ENCODE peak calls at places on chromosomes 7 and 10, in four cellular contexts. One of them, this sample, is unnamed.
A peak's percentile ranks its signal among the peaks of the same experiment; 100 is the strongest.

GRCh38 chr7:1192171-1192676 is 32.2 kb upstream of the ZFAND2A start:
- DNase-seq in WTC11: no peak
- DNase-seq in HepG2: no peak
- DNase-seq in K562: no peak
- DNase-seq in this sample: no peak

GRCh38 chr10:110682348-110682747 is 38.2 kb downstream of the RBM20 start:
- DNase-seq in K562: no peak
- DNase-seq in HepG2: no peak
- DNase-seq in WTC11: no peak
- DNase-seq in this sample: no peak

GRCh38 chr10:132916421-132916841 is 25.9 kb downstream of the CFAP46 start:
- DNase-seq in WTC11: no peak
- DNase-seq in HepG2: no peak
- DNase-seq in K562: no peak
- DNase-seq in this sample: no peak

GRCh38 chr7:51456471-51457060 is 140.0 kb upstream of the COBL start:
- DNase-seq in HepG2: no peak
- DNase-seq in K562: no peak
- DNase-seq in WTC11: no peak
- DNase-seq in this sample: no peak

GRCh38 chr10:78875932-78876331 is 192.8 kb upstream of the ZMIZ1 start:
- DNase-seq in WTC11: no peak
- DNase-seq in K562: no peak
- DNase-seq in HepG2: no peak
- DNase-seq in this sample: no peak

GRCh38 chr7:67484244-67484751 is 487.7 kb downstream of the TYW1 start:
- DNase-seq in K562: peak; percentile 80
- DNase-seq in HepG2: peak; percentile 63
- DNase-seq in WTC11: peak; percentile 80
- DNase-seq in this sample: peak; percentile 69

GRCh38 chr10:85613391-85613790 is 753.2 kb downstream of the GRID1 start:
- DNase-seq in WTC11: no peak
- DNase-seq in K562: no peak
- DNase-seq in HepG2: no peak
- DNase-seq in this sample: no peak

GRCh38 chr10:127755758-127756157 is 18.8 kb downstream of the FOXI2 start:
- DNase-seq in WTC11: no peak
- DNase-seq in K562: no peak
- DNase-seq in HepG2: no peak
- DNase-seq in this sample: no peak

GRCh38 chr7:1454471-1455065 is 4.7 kb downstream of the MICALL2 start:
- DNase-seq in HepG2: no peak
- DNase-seq in WTC11: no peak
- DNase-seq in K562: no peak
- DNase-seq in this sample: no peak

GRCh38 chr10:101063162-101063525 is 1.4 kb downstream of the KAZALD1 start:
- DNase-seq in K562: peak; percentile 44
- DNase-seq in WTC11: no peak
- DNase-seq in HepG2: no peak
- DNase-seq in this sample: no peak

GRCh38 chr7:14837216-14837615 is 65.3 kb downstream of the DGKB start:
- DNase-seq in WTC11: no peak
- DNase-seq in HepG2: no peak
- DNase-seq in K562: no peak
- DNase-seq in this sample: no peak

GRCh38 chr7:125316451-125316850 is 386.8 kb upstream of the POT1 start:
- DNase-seq in HepG2: peak; percentile 8
- DNase-seq in K562: peak; percentile 37
- DNase-seq in WTC11: peak; percentile 63
- DNase-seq in this sample: peak; percentile 9

GRCh38 chr7:5766321-5766761 is 15.1 kb downstream of the RNF216 start:
- DNase-seq in HepG2: no peak
- DNase-seq in K562: no peak
- DNase-seq in WTC11: no peak
- DNase-seq in this sample: no peak

GRCh38 chr10:69994262-69994661 is 58.4 kb upstream of the MACROH2A2 start:
- DNase-seq in WTC11: no peak
- DNase-seq in HepG2: peak; percentile 44
- DNase-seq in K562: peak; percentile 67
- DNase-seq in this sample: peak; percentile 85

GRCh38 chr10:35127289-35127891 is 744 bp downstream of the CREM start:
- DNase-seq in WTC11: peak; percentile 47
- DNase-seq in HepG2: peak; percentile 7
- DNase-seq in K562: peak; percentile 67
- DNase-seq in this sample: peak; percentile 8

GRCh38 chr10:74067373-74068370 is 69.8 kb downstream of the VCL start:
- DNase-seq in WTC11: no peak
- DNase-seq in HepG2: no peak
- DNase-seq in K562: peak; percentile 65
- DNase-seq in this sample: no peak

GRCh38 chr7:55325371-55325792 is 39.8 kb upstream of the LANCL2 start:
- DNase-seq in WTC11: no peak
- DNase-seq in K562: no peak
- DNase-seq in HepG2: no peak
- DNase-seq in this sample: no peak

GRCh38 chr7:25968205-25968993 is 183.6 kb upstream of the NFE2L3 start:
- DNase-seq in K562: no peak
- DNase-seq in HepG2: no peak
- DNase-seq in WTC11: no peak
- DNase-seq in this sample: no peak

GRCh38 chr10:4810093-4810492 is 15.9 kb upstream of the AKR1E2 start:
- DNase-seq in K562: no peak
- DNase-seq in WTC11: no peak
- DNase-seq in HepG2: no peak
- DNase-seq in this sample: no peak

GRCh38 chr10:131312261-131312801 is 810 bp upstream of the TCERG1L start:
- DNase-seq in K562: no peak
- DNase-seq in HepG2: no peak
- DNase-seq in WTC11: peak; percentile 39
- DNase-seq in this sample: no peak

GRCh38 chr10:90777614-90778013 is 80.2 kb downstream of the HTR7 start:
- DNase-seq in HepG2: no peak
- DNase-seq in WTC11: no peak
- DNase-seq in K562: no peak
- DNase-seq in this sample: no peak

GRCh38 chr7:37770813-37771212 is 77.6 kb upstream of the NME8 start:
- DNase-seq in K562: no peak
- DNase-seq in HepG2: no peak
- DNase-seq in WTC11: no peak
- DNase-seq in this sample: no peak

GRCh38 chr10:98886686-98887085 is 349.0 kb downstream of the HPSE2 start:
- DNase-seq in WTC11: no peak
- DNase-seq in HepG2: no peak
- DNase-seq in K562: no peak
- DNase-seq in this sample: no peak

GRCh38 chr7:100679927-100680588 is 6.5 kb downstream of the GNB2 start:
- DNase-seq in K562: peak; percentile 49
- DNase-seq in WTC11: no peak
- DNase-seq in HepG2: no peak
- DNase-seq in this sample: no peak

GRCh38 chr10:110802090-110802489 is 69.6 kb upstream of the PDCD4 start:
- DNase-seq in WTC11: no peak
- DNase-seq in HepG2: no peak
- DNase-seq in K562: no peak
- DNase-seq in this sample: no peak

DNA sequence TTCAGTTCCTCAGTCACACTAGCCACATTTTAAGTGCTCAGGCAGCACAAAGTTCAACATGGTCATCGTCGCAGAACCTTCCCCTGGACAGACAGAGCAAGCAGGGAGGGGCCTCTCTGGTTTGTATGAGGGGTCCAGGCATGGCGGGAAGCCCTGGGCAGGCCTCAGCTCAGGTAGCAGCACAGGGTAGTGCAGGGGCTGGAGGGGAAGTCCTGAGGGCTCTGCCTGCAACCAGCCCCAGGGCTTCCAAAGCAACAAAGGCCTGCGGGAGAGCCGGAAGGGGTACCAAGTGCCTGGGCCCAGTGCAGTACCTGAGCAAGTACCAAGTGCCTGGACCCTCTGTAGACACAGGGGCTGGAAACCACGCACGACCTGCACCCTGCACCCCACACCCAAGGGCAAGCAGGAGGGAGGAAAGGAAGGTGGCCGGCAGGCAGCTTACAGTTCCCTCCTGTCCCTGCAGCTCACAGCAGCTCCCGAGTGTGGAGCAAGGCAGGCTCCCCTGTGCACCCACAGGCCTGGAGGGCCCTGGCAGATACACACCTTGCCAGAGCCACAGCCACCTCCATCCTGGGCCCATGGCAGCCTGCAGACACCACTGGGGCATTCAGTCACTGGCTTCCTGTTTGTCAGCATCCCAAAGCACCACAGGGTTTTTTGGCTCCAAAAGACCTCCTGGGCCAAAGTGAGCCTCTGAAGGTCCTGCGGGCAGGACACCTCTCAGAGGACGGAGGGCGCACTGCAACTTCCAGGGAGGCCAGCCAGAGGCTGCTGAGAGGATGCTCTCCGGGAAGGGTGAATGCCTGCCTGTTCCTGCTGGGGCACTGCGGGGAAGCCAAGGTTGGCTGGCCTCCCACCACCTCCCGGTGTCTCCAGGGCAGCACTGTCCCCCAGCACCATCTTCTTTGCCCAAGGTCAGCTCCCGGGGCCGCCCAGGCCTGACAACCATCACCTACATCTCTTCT is 6.5 kb upstream of the RET start:
- DNase-seq in HepG2: no peak
- DNase-seq in K562: peak; percentile 11
- DNase-seq in WTC11: no peak
- DNase-seq in this sample: no peak
- TF ChIP-seq ELF4 in HepG2: no peak
- TF ChIP-seq ELF4 in K562: no peak
- TF ChIP-seq ELF4 in WTC11: no peak
- TF ChIP-seq ELF4 in this sample: no peak

GRCh38 chr10:103564799-103565365 is 71.4 kb downstream of the NEURL1 start:
- DNase-seq in WTC11: peak; percentile 87
- DNase-seq in HepG2: peak; percentile 26
- DNase-seq in K562: peak; percentile 62
- DNase-seq in this sample: peak; percentile 84
- TF ChIP-seq SP1 in WTC11: no peak
- TF ChIP-seq SP1 in HepG2: no peak
- TF ChIP-seq SP1 in K562: no peak
- TF ChIP-seq SP1 in this sample: no peak

GRCh38 chr7:129644634-129645230 is 33.2 kb downstream of the NRF1 start:
- DNase-seq in WTC11: no peak
- DNase-seq in HepG2: peak; percentile 37
- DNase-seq in K562: peak; percentile 71
- DNase-seq in this sample: no peak
- TF ChIP-seq ELF4 in WTC11: no peak
- TF ChIP-seq ELF4 in HepG2: no peak
- TF ChIP-seq ELF4 in K562: no peak
- TF ChIP-seq ELF4 in this sample: no peak

DNA sequence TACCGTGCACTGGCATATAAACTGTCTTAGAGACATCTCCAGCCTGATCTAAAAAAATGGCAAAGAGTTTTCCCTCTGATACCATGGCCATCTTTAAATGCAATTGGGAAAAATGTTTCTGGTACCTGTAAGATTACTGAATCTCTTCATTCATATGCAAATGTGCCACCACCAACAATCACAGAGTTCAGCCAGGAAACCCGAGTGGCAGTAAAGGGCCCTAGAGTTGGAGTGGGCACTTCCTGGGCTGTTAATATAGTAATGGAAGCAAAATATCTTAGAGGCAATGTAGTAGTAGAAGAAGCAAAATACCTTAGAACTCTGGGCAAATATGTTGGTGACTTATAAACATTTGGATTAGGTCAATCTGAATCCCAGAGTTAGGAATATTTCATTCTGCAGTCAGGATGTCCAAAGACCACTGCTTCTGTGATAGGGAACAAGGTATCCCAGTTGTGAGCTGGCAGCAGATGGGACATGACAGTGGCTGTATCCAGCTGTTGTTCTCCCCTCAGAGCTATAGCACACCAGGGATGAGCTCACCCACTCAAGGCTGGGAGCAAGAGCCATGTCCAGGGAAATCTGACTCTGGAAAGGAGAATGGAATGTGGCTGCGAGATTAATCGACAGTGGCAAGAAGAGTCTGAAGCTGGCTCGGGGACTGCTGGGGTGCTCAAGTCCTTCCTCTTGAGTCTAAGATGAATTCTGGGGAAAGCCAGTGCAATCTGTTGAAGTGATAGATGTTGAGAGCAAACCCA is 332.0 kb downstream of the PHTF2 start:
- DNase-seq in K562: no peak
- DNase-seq in HepG2: no peak
- DNase-seq in WTC11: no peak
- DNase-seq in this sample: no peak
- TF ChIP-seq SP1 in K562: no peak
- TF ChIP-seq SP1 in HepG2: no peak
- TF ChIP-seq SP1 in WTC11: no peak
- TF ChIP-seq SP1 in this sample: no peak

DNA sequence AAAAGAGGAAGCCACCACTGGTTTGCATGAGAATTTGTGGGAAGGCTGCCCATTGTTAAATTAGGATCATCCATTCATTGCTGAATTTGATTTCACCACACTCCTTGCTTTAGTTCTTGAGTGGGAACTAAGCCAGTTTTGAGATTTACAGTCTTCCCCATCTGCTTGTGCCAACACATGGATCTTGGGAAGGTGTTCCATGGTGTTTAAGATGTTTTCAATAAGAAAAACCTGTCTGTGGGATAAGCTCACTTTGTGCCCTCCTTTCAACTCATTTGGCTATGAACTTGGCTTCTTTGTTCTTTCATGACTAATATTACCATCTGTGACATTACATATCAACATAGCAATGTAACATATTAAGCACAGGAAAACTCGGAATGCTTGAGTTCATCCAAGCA is 73.2 kb downstream of the INHBA start:
- DNase-seq in K562: no peak
- DNase-seq in WTC11: no peak
- DNase-seq in HepG2: no peak
- DNase-seq in this sample: no peak
- TF ChIP-seq ELF4 in K562: no peak
- TF ChIP-seq ELF4 in WTC11: no peak
- TF ChIP-seq ELF4 in HepG2: no peak
- TF ChIP-seq ELF4 in this sample: no peak

GRCh38 chr10:24854256-24854655 is 98.2 kb downstream of the PRTFDC1 start:
- DNase-seq in WTC11: no peak
- DNase-seq in HepG2: no peak
- DNase-seq in K562: no peak
- DNase-seq in this sample: no peak
- TF ChIP-seq SP1 in WTC11: no peak
- TF ChIP-seq SP1 in HepG2: no peak
- TF ChIP-seq SP1 in K562: no peak
- TF ChIP-seq SP1 in this sample: no peak

DNA sequence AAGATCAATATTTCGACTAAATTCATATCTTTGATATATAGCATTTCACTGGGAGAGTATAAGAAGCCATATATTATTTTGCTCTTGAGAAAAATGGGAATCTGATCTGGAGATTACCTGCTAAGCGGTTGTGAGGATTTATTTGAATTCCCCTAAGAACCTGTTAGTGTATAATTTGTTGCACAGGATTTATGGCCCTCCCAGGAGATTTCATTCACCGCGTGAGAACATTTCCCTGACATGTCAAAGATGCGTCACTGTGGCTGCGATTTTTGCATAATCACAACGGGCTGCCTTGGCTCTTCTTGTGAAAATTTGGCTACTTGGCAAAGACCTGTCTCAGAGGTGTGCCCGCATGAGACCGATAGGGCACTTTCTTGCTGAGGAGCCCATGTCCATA is 184.7 kb upstream of the PFKP start:
- DNase-seq in WTC11: no peak
- DNase-seq in HepG2: no peak
- DNase-seq in K562: no peak
- DNase-seq in this sample: peak; percentile 59
- TF ChIP-seq ELF4 in WTC11: no peak
- TF ChIP-seq ELF4 in HepG2: no peak
- TF ChIP-seq ELF4 in K562: no peak
- TF ChIP-seq ELF4 in this sample: no peak

GRCh38 chr10:50622497-50623298 is 1.1 kb downstream of the SGMS1 start:
- DNase-seq in HepG2: no peak
- DNase-seq in WTC11: peak; percentile 25
- DNase-seq in K562: peak; percentile 68
- DNase-seq in this sample: peak; percentile 18
- TF ChIP-seq SP1 in HepG2: no peak
- TF ChIP-seq SP1 in WTC11: no peak
- TF ChIP-seq SP1 in K562: peak; percentile 4
- TF ChIP-seq SP1 in this sample: no peak

This sample was measured in HEK293T.